ENCODE peak calls at places on chromosomes 1 and 21, in four cellular contexts. One of them, this sample, is unnamed.

GRCh38 chr1:10380594-10381275 is 18.1 kb upstream of the PGD start:
- DNase-seq in endothelial cell: no peak
- DNase-seq in 8988T: no peak
- DNase-seq in GM12892: no peak
- DNase-seq in this sample: peak

GRCh38 chr1:112515311-112516009 is 6.7 kb downstream of the WNT2B start:
- DNase-seq in 8988T: no peak
- DNase-seq in endothelial cell: no peak
- DNase-seq in GM12892: no peak
- DNase-seq in this sample: no peak

GRCh38 chr1:29414091-29414490 is 177.8 kb downstream of the PTPRU start:
- DNase-seq in 8988T: no peak
- DNase-seq in endothelial cell: no peak
- DNase-seq in GM12892: no peak
- DNase-seq in this sample: no peak

GRCh38 chr1:78419309-78419708 is 71.5 kb upstream of the PTGFR start:
- DNase-seq in endothelial cell: no peak
- DNase-seq in GM12892: no peak
- DNase-seq in 8988T: no peak
- DNase-seq in this sample: no peak

GRCh38 chr1:156865258-156865657 is 4.6 kb downstream of the NTRK1 start:
- DNase-seq in endothelial cell: no peak
- DNase-seq in 8988T: no peak
- DNase-seq in GM12892: no peak
- DNase-seq in this sample: no peak

GRCh38 chr1:62070384-62071011 is 124.2 kb upstream of the L1TD1 start:
- DNase-seq in endothelial cell: peak
- DNase-seq in 8988T: no peak
- DNase-seq in GM12892: no peak
- DNase-seq in this sample: no peak

GRCh38 chr1:238409191-238409846 is 518.6 kb upstream of the ZP4 start:
- DNase-seq in 8988T: no peak
- DNase-seq in endothelial cell: no peak
- DNase-seq in GM12892: no peak
- DNase-seq in this sample: no peak

GRCh38 chr1:17568014-17568413 is 28.5 kb downstream of the ARHGEF10L start:
- DNase-seq in GM12892: no peak
- DNase-seq in 8988T: no peak
- DNase-seq in endothelial cell: no peak
- DNase-seq in this sample: no peak

GRCh38 chr1:241356519-241357365 is at the start of gene RGS7:
- DNase-seq in 8988T: peak
- DNase-seq in GM12892: peak
- DNase-seq in endothelial cell: peak
- DNase-seq in this sample: peak

GRCh38 chr1:214685906-214686305 is 82.9 kb downstream of the CENPF start:
- DNase-seq in GM12892: no peak
- DNase-seq in endothelial cell: no peak
- DNase-seq in 8988T: no peak
- DNase-seq in this sample: no peak

GRCh38 chr1:7070389-7071029 is 285.3 kb downstream of the CAMTA1 start:
- DNase-seq in endothelial cell: peak
- DNase-seq in GM12892: peak
- DNase-seq in 8988T: peak
- DNase-seq in this sample: peak

GRCh38 chr1:6485937-6486250 is 5.6 kb downstream of the PLEKHG5 start:
- DNase-seq in GM12892: no peak
- DNase-seq in endothelial cell: no peak
- DNase-seq in 8988T: no peak
- DNase-seq in this sample: no peak

GRCh38 chr1:100362821-100363466 is 10.6 kb downstream of the CDC14A start:
- DNase-seq in endothelial cell: no peak
- DNase-seq in GM12892: no peak
- DNase-seq in 8988T: no peak
- DNase-seq in this sample: no peak

GRCh38 chr1:246724001-246724724 is at the start of gene SCCPDH:
- DNase-seq in endothelial cell: peak
- DNase-seq in GM12892: peak
- DNase-seq in 8988T: peak
- DNase-seq in this sample: peak

GRCh38 chr1:112251766-112252506 is 144.1 kb upstream of the CTTNBP2NL start:
- DNase-seq in endothelial cell: no peak
- DNase-seq in GM12892: no peak
- DNase-seq in 8988T: peak
- DNase-seq in this sample: peak

GRCh38 chr1:154434346-154435075 is 29.4 kb downstream of the IL6R start:
- DNase-seq in 8988T: no peak
- DNase-seq in GM12892: no peak
- DNase-seq in endothelial cell: no peak
- DNase-seq in this sample: no peak

GRCh38 chr1:204076891-204077290 is 4.0 kb downstream of the SOX13 start:
- DNase-seq in endothelial cell: no peak
- DNase-seq in GM12892: no peak
- DNase-seq in 8988T: no peak
- DNase-seq in this sample: no peak

GRCh38 chr1:10471411-10472219 is 714 bp downstream of the DFFA start:
- DNase-seq in endothelial cell: peak
- DNase-seq in 8988T: no peak
- DNase-seq in GM12892: no peak
- DNase-seq in this sample: no peak

GRCh38 chr1:225712391-225712790 is 59.5 kb upstream of the ENAH start:
- DNase-seq in GM12892: no peak
- DNase-seq in 8988T: no peak
- DNase-seq in endothelial cell: no peak
- DNase-seq in this sample: no peak

GRCh38 chr1:7629465-7630195 is 141.5 kb upstream of the VAMP3 start:
- DNase-seq in endothelial cell: no peak
- DNase-seq in 8988T: no peak
- DNase-seq in GM12892: no peak
- DNase-seq in this sample: no peak

GRCh38 chr1:234315091-234315541 is 58.1 kb upstream of the COA6 start:
- DNase-seq in GM12892: no peak
- DNase-seq in 8988T: no peak
- DNase-seq in endothelial cell: no peak
- DNase-seq in this sample: no peak

GRCh38 chr21:28159396-28159795 is 833.3 kb downstream of the LTN1 start:
- DNase-seq in endothelial cell: no peak
- DNase-seq in 8988T: no peak
- DNase-seq in GM12892: no peak
- DNase-seq in this sample: no peak

GRCh38 chr1:15748264-15748663 is 6.0 kb downstream of the TMEM82 start:
- DNase-seq in endothelial cell: no peak
- DNase-seq in 8988T: no peak
- DNase-seq in GM12892: no peak
- DNase-seq in this sample: no peak

GRCh38 chr1:37561794-37562132 is 5.0 kb downstream of the DNALI1 start:
- DNase-seq in endothelial cell: peak
- DNase-seq in GM12892: peak
- DNase-seq in 8988T: peak
- DNase-seq in this sample: peak

GRCh38 chr1:53413175-53414001 is 45.8 kb upstream of the DMRTB1 start:
- DNase-seq in endothelial cell: no peak
- DNase-seq in GM12892: no peak
- DNase-seq in 8988T: no peak
- DNase-seq in this sample: no peak

GRCh38 chr1:27634166-27634981 is 611 bp downstream of the FGR start:
- DNase-seq in GM12892: no peak
- DNase-seq in endothelial cell: peak
- DNase-seq in 8988T: no peak
- DNase-seq in this sample: no peak

GRCh38 chr1:118960026-118960561 is 28.0 kb downstream of the TBX15 start:
- DNase-seq in GM12892: no peak
- DNase-seq in 8988T: no peak
- DNase-seq in endothelial cell: no peak
- DNase-seq in this sample: peak

GRCh38 chr1:32329931-32330466 is 6.0 kb downstream of the MARCKSL1 start:
- DNase-seq in endothelial cell: no peak
- DNase-seq in 8988T: no peak
- DNase-seq in GM12892: no peak
- DNase-seq in this sample: no peak

GRCh38 chr21:34351786-34352241 is 12.0 kb upstream of the KCNE2 start:
- DNase-seq in GM12892: peak
- DNase-seq in 8988T: peak
- DNase-seq in endothelial cell: peak
- DNase-seq in this sample: peak

GRCh38 chr1:39652105-39652504 is 12.7 kb upstream of the HEYL start:
- DNase-seq in endothelial cell: no peak
- DNase-seq in GM12892: no peak
- DNase-seq in 8988T: no peak
- DNase-seq in this sample: no peak

GRCh38 chr1:156648951-156649350 is 7.0 kb downstream of the BCAN start:
- DNase-seq in endothelial cell: no peak
- DNase-seq in GM12892: no peak
- DNase-seq in 8988T: no peak
- DNase-seq in this sample: no peak

GRCh38 chr1:35586808-35587207 is 13.7 kb downstream of the TFAP2E start:
- DNase-seq in 8988T: no peak
- DNase-seq in endothelial cell: no peak
- DNase-seq in GM12892: no peak
- DNase-seq in this sample: no peak

GRCh38 chr1:207998691-207999090 is 87.8 kb upstream of the CD34 start:
- DNase-seq in GM12892: no peak
- DNase-seq in 8988T: no peak
- DNase-seq in endothelial cell: no peak
- DNase-seq in this sample: no peak

GRCh38 chr1:7375329-7375728 is 395.8 kb upstream of the VAMP3 start:
- DNase-seq in GM12892: no peak
- DNase-seq in 8988T: no peak
- DNase-seq in endothelial cell: no peak
- DNase-seq in this sample: no peak

GRCh38 chr1:195773958-195774357 is 834.3 kb downstream of the KCNT2 start:
- DNase-seq in GM12892: no peak
- DNase-seq in 8988T: no peak
- DNase-seq in endothelial cell: no peak
- DNase-seq in this sample: no peak

GRCh38 chr1:178551307-178551706 is 38.4 kb downstream of the TEX35 start:
- DNase-seq in endothelial cell: no peak
- DNase-seq in 8988T: no peak
- DNase-seq in GM12892: no peak
- DNase-seq in this sample: no peak

GRCh38 chr1:169100208-169100882 is 6.1 kb upstream of the ATP1B1 start:
- DNase-seq in 8988T: no peak
- DNase-seq in GM12892: no peak
- DNase-seq in endothelial cell: no peak
- DNase-seq in this sample: no peak

GRCh38 chr1:21586926-21587601 is 77.8 kb downstream of the ALPL start:
- DNase-seq in 8988T: peak
- DNase-seq in GM12892: no peak
- DNase-seq in endothelial cell: no peak
- DNase-seq in this sample: peak

GRCh38 chr1:176183618-176184017 is 23.5 kb downstream of the COP1 start:
- DNase-seq in GM12892: no peak
- DNase-seq in 8988T: no peak
- DNase-seq in endothelial cell: no peak
- DNase-seq in this sample: no peak

GRCh38 chr1:65175171-65176070 is 27.4 kb downstream of the AK4 start:
- DNase-seq in endothelial cell: no peak
- DNase-seq in 8988T: no peak
- DNase-seq in GM12892: no peak
- DNase-seq in this sample: no peak

This sample was measured in A549.